ENCODE peak calls at places on chromosomes 11 and 22, in ten cellular contexts. One of them, this sample, is unnamed.
A peak's percentile ranks its signal among the peaks of the same experiment; 100 is the strongest.

GRCh38 chr22:39808087-39808486 is 85.5 kb downstream of the ENTHD1 start:
- DNase-seq in A549: peak; percentile 36
- DNase-seq in PC-3: peak; percentile 41
- DNase-seq in choroid plexus epithelial cell: peak; percentile 14
- DNase-seq in mesendoderm: peak; percentile 68
- DNase-seq in ascending aorta: no peak
- DNase-seq in epithelial cell of esophagus: peak; percentile 24
- DNase-seq in dorsolateral prefrontal cortex: no peak
- DNase-seq in lower lobe of right lung: no peak
- DNase-seq in tibial nerve: no peak
- DNase-seq in this sample: no peak

GRCh38 chr22:47474895-47475294 is 712.4 kb downstream of the TBC1D22A start:
- DNase-seq in A549: no peak
- DNase-seq in PC-3: no peak
- DNase-seq in choroid plexus epithelial cell: no peak
- DNase-seq in mesendoderm: no peak
- DNase-seq in ascending aorta: no peak
- DNase-seq in epithelial cell of esophagus: no peak
- DNase-seq in dorsolateral prefrontal cortex: no peak
- DNase-seq in lower lobe of right lung: no peak
- DNase-seq in tibial nerve: no peak
- DNase-seq in this sample: no peak

GRCh38 chr11:92111291-92111690 is 113.3 kb upstream of the FAT3 start:
- DNase-seq in A549: no peak
- DNase-seq in PC-3: peak; percentile 21
- DNase-seq in choroid plexus epithelial cell: no peak
- DNase-seq in mesendoderm: no peak
- DNase-seq in ascending aorta: no peak
- DNase-seq in epithelial cell of esophagus: peak; percentile 31
- DNase-seq in dorsolateral prefrontal cortex: no peak
- DNase-seq in lower lobe of right lung: no peak
- DNase-seq in tibial nerve: no peak
- DNase-seq in this sample: no peak

GRCh38 chr11:129637473-129637872 is 178.2 kb upstream of the TMEM45B start:
- DNase-seq in A549: peak; percentile 17
- DNase-seq in PC-3: peak; percentile 74
- DNase-seq in choroid plexus epithelial cell: peak; percentile 59
- DNase-seq in mesendoderm: no peak
- DNase-seq in ascending aorta: no peak
- DNase-seq in epithelial cell of esophagus: peak; percentile 88
- DNase-seq in dorsolateral prefrontal cortex: no peak
- DNase-seq in lower lobe of right lung: no peak
- DNase-seq in tibial nerve: no peak
- DNase-seq in this sample: no peak

GRCh38 chr22:28034760-28035401 is 115.8 kb upstream of the PITPNB start:
- DNase-seq in A549: no peak
- DNase-seq in PC-3: peak; percentile 38
- DNase-seq in choroid plexus epithelial cell: peak; percentile 69
- DNase-seq in mesendoderm: no peak
- DNase-seq in ascending aorta: no peak
- DNase-seq in epithelial cell of esophagus: peak; percentile 36
- DNase-seq in dorsolateral prefrontal cortex: peak; percentile 76
- DNase-seq in lower lobe of right lung: no peak
- DNase-seq in tibial nerve: peak; percentile 64
- DNase-seq in this sample: peak; percentile 88

GRCh38 chr11:90434858-90435257 is 212.0 kb upstream of the CHORDC1 start:
- DNase-seq in A549: peak; percentile 30
- DNase-seq in PC-3: peak; percentile 56
- DNase-seq in choroid plexus epithelial cell: peak; percentile 14
- DNase-seq in mesendoderm: peak; percentile 59
- DNase-seq in ascending aorta: no peak
- DNase-seq in epithelial cell of esophagus: peak; percentile 73
- DNase-seq in dorsolateral prefrontal cortex: no peak
- DNase-seq in lower lobe of right lung: no peak
- DNase-seq in tibial nerve: no peak
- DNase-seq in this sample: no peak

GRCh38 chr11:59644528-59644927 is 24.3 kb downstream of the PATL1 start:
- DNase-seq in A549: no peak
- DNase-seq in PC-3: no peak
- DNase-seq in choroid plexus epithelial cell: no peak
- DNase-seq in mesendoderm: no peak
- DNase-seq in ascending aorta: no peak
- DNase-seq in epithelial cell of esophagus: no peak
- DNase-seq in dorsolateral prefrontal cortex: no peak
- DNase-seq in lower lobe of right lung: no peak
- DNase-seq in tibial nerve: no peak
- DNase-seq in this sample: no peak

GRCh38 chr22:42959472-42960145 is 55.3 kb downstream of the PACSIN2 start:
- DNase-seq in A549: peak; percentile 79
- DNase-seq in PC-3: no peak
- DNase-seq in choroid plexus epithelial cell: peak; percentile 98
- DNase-seq in mesendoderm: peak; percentile 84
- DNase-seq in ascending aorta: no peak
- DNase-seq in epithelial cell of esophagus: peak; percentile 83
- DNase-seq in dorsolateral prefrontal cortex: no peak
- DNase-seq in lower lobe of right lung: no peak
- DNase-seq in tibial nerve: no peak
- DNase-seq in this sample: peak; percentile 63

GRCh38 chr22:44091021-44091721 is 67.1 kb downstream of the PARVB start:
- DNase-seq in A549: peak; percentile 22
- DNase-seq in PC-3: peak; percentile 26
- DNase-seq in choroid plexus epithelial cell: peak; percentile 56
- DNase-seq in mesendoderm: peak; percentile 47
- DNase-seq in ascending aorta: no peak
- DNase-seq in epithelial cell of esophagus: peak; percentile 46
- DNase-seq in dorsolateral prefrontal cortex: no peak
- DNase-seq in lower lobe of right lung: no peak
- DNase-seq in tibial nerve: no peak
- DNase-seq in this sample: no peak

GRCh38 chr11:1485504-1485885 is 1.1 kb downstream of the MOB2 start:
- DNase-seq in A549: no peak
- DNase-seq in PC-3: no peak
- DNase-seq in choroid plexus epithelial cell: no peak
- DNase-seq in mesendoderm: no peak
- DNase-seq in ascending aorta: no peak
- DNase-seq in epithelial cell of esophagus: no peak
- DNase-seq in dorsolateral prefrontal cortex: no peak
- DNase-seq in lower lobe of right lung: peak; percentile 38
- DNase-seq in tibial nerve: no peak
- DNase-seq in this sample: no peak

GRCh38 chr11:1484061-1484671 is 2.4 kb downstream of the MOB2 start:
- DNase-seq in A549: no peak
- DNase-seq in PC-3: no peak
- DNase-seq in choroid plexus epithelial cell: no peak
- DNase-seq in mesendoderm: no peak
- DNase-seq in ascending aorta: no peak
- DNase-seq in epithelial cell of esophagus: no peak
- DNase-seq in dorsolateral prefrontal cortex: no peak
- DNase-seq in lower lobe of right lung: peak; percentile 32
- DNase-seq in tibial nerve: no peak
- DNase-seq in this sample: no peak

GRCh38 chr11:1483445-1483961 is 3.1 kb downstream of the MOB2 start:
- DNase-seq in A549: no peak
- DNase-seq in PC-3: no peak
- DNase-seq in choroid plexus epithelial cell: no peak
- DNase-seq in mesendoderm: no peak
- DNase-seq in ascending aorta: no peak
- DNase-seq in epithelial cell of esophagus: no peak
- DNase-seq in dorsolateral prefrontal cortex: no peak
- DNase-seq in lower lobe of right lung: peak; percentile 23
- DNase-seq in tibial nerve: no peak
- DNase-seq in this sample: peak; percentile 33

GRCh38 chr11:1486054-1486825 is at the start of gene MOB2:
- DNase-seq in A549: no peak
- DNase-seq in PC-3: no peak
- DNase-seq in choroid plexus epithelial cell: peak; percentile 25
- DNase-seq in mesendoderm: no peak
- DNase-seq in ascending aorta: peak; percentile 7
- DNase-seq in epithelial cell of esophagus: no peak
- DNase-seq in dorsolateral prefrontal cortex: no peak
- DNase-seq in lower lobe of right lung: peak; percentile 63
- DNase-seq in tibial nerve: no peak
- DNase-seq in this sample: peak; percentile 71

DNA sequence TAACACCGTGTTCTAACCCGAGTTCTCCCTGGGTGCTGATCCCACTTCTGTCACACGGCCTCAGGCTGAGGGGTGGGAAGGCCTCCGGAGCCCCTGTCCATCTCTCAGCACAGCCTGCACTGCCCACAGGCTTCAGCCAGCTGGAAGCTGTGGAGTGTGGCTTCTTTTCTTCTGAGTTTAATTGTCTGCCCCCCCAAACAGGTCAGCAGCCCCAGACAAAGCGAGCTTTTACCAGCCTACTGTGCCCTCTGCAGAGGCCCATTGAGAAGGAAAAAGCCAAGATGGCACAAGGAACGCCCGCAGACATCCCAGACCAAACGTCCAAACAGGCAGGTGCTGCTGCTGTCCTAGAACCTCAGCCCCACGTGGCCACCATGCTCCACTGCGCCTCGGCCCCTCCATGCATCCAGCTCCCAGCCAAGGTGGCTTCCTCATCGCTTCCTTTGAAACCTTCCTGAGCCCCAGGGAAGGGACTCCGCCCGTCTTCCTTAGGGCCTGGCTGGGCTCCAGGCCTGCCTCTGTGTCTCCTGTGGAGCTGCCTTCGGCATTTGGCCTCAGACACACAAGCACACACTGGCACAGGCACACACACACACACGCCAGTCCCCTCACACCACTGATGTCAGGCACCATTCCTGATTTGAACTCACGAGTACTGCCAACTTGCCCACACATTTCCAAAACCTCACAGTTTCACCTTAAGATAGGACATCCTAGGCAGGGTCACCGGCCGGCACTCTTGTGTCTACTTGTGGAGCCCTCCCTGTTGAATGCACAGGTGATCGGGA is 1.7 kb downstream of the MOB2 start:
- DNase-seq in A549: no peak
- DNase-seq in PC-3: no peak
- DNase-seq in choroid plexus epithelial cell: no peak
- DNase-seq in mesendoderm: no peak
- DNase-seq in ascending aorta: no peak
- DNase-seq in epithelial cell of esophagus: no peak
- DNase-seq in dorsolateral prefrontal cortex: no peak
- DNase-seq in lower lobe of right lung: peak; percentile 34
- DNase-seq in tibial nerve: no peak
- DNase-seq in this sample: peak; percentile 41
- H3K4me3 ChIP-seq in A549: no peak overlapping the region
- H3K4me3 ChIP-seq in PC-3: no peak overlapping the region
- H3K4me3 ChIP-seq in choroid plexus epithelial cell: no peak overlapping the region
- H3K4me3 ChIP-seq in mesendoderm: no peak overlapping the region
- H3K4me3 ChIP-seq in ascending aorta: peak overlapping the region; percentile 62
- H3K4me3 ChIP-seq in epithelial cell of esophagus: no peak overlapping the region
- H3K4me3 ChIP-seq in dorsolateral prefrontal cortex: no peak overlapping the region
- H3K4me3 ChIP-seq in lower lobe of right lung: no peak overlapping the region
- H3K4me3 ChIP-seq in tibial nerve: no peak overlapping the region
- H3K4me3 ChIP-seq in this sample: peak overlapping the region; percentile 2

DNA sequence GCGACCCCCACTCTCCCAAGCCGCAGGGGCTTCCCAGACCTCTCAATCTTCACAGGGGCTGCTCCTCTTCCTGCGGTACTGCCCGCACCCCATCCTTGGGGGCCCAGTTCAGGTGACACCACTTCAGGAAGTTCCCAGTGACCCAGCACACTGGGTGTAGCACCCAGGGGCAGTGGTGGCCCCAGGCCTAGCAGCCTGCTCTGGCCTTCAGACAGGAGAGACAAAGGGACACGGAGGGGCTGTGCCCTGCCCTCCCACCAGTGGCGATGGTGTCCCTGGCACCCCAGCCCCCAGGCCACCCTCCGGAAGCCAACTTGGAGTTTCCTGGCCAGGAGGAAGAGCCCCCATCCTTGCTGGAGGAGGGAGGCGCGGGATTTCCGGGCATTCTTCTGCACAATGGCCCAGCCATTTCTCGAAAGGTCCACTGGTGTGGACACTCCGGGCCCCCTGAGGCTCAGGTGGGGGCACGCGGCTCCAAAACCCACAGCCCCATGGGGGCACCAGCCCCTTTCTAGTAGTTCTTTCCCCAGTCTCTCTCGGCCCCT is 978 bp upstream of the CLDN5 start:
- DNase-seq in A549: no peak
- DNase-seq in PC-3: no peak
- DNase-seq in choroid plexus epithelial cell: no peak
- DNase-seq in mesendoderm: no peak
- DNase-seq in ascending aorta: no peak
- DNase-seq in epithelial cell of esophagus: no peak
- DNase-seq in dorsolateral prefrontal cortex: no peak
- DNase-seq in lower lobe of right lung: no peak
- DNase-seq in tibial nerve: no peak
- DNase-seq in this sample: peak; percentile 72
- H3K4me3 ChIP-seq in A549: no peak overlapping the region
- H3K4me3 ChIP-seq in PC-3: no peak overlapping the region
- H3K4me3 ChIP-seq in choroid plexus epithelial cell: no peak overlapping the region
- H3K4me3 ChIP-seq in mesendoderm: no peak overlapping the region
- H3K4me3 ChIP-seq in ascending aorta: no peak overlapping the region
- H3K4me3 ChIP-seq in epithelial cell of esophagus: no peak overlapping the region
- H3K4me3 ChIP-seq in dorsolateral prefrontal cortex: peak overlapping the region; percentile 44
- H3K4me3 ChIP-seq in lower lobe of right lung: peak overlapping the region; percentile 61
- H3K4me3 ChIP-seq in tibial nerve: no peak overlapping the region
- H3K4me3 ChIP-seq in this sample: peak overlapping the region; percentile 70

DNA sequence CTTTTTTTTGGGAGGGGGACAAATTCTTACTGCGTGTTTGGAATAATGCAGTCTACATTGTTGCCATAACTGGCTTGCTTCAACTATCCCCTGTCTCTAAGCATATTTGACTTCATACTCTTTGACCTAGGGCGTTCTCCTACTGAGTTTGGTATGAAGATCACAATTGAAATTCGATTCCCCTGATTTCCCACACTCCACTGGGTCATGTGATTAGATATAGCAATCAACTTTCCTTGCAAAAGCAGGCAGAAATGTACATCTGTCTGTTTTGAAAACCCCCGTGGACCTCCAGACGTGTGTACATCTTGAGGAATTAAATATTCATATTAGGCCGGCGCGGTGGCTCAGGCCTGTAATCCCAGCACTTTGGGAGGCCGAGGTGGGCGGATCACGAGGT is 13.8 kb upstream of the CARD18 start:
- DNase-seq in A549: no peak
- DNase-seq in PC-3: no peak
- DNase-seq in choroid plexus epithelial cell: peak; percentile 90
- DNase-seq in mesendoderm: no peak
- DNase-seq in ascending aorta: no peak
- DNase-seq in epithelial cell of esophagus: no peak
- DNase-seq in dorsolateral prefrontal cortex: no peak
- DNase-seq in lower lobe of right lung: no peak
- DNase-seq in tibial nerve: no peak
- DNase-seq in this sample: no peak
- H3K4me3 ChIP-seq in A549: no peak overlapping the region
- H3K4me3 ChIP-seq in PC-3: no peak overlapping the region
- H3K4me3 ChIP-seq in choroid plexus epithelial cell: no peak overlapping the region
- H3K4me3 ChIP-seq in mesendoderm: no peak overlapping the region
- H3K4me3 ChIP-seq in ascending aorta: no peak overlapping the region
- H3K4me3 ChIP-seq in epithelial cell of esophagus: no peak overlapping the region
- H3K4me3 ChIP-seq in dorsolateral prefrontal cortex: no peak overlapping the region
- H3K4me3 ChIP-seq in lower lobe of right lung: no peak overlapping the region
- H3K4me3 ChIP-seq in tibial nerve: no peak overlapping the region
- H3K4me3 ChIP-seq in this sample: no peak overlapping the region

DNA sequence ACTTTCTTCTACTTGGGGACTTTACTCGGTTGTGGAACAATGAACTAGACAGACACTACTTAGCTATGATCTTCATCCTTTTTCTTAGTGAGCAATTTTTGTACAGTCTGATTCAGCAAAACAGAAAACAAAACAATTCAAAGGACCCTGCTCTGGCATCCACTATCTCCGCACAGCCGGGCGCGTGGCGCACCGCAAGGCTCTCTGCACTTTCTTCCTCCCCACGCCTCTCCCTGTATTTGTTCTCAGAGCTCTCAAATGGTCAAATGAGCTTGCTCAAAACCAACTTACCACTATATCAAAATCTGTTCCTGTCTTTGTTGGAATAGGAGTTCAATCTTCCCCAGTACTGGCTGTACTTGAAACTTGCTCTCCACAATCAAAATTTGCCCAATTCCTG is 7.4 kb downstream of the EEF1G start:
- DNase-seq in A549: no peak
- DNase-seq in PC-3: no peak
- DNase-seq in choroid plexus epithelial cell: no peak
- DNase-seq in mesendoderm: no peak
- DNase-seq in ascending aorta: no peak
- DNase-seq in epithelial cell of esophagus: no peak
- DNase-seq in dorsolateral prefrontal cortex: no peak
- DNase-seq in lower lobe of right lung: no peak
- DNase-seq in tibial nerve: no peak
- DNase-seq in this sample: no peak
- H3K4me3 ChIP-seq in A549: no peak overlapping the region
- H3K4me3 ChIP-seq in PC-3: no peak overlapping the region
- H3K4me3 ChIP-seq in choroid plexus epithelial cell: no peak overlapping the region
- H3K4me3 ChIP-seq in mesendoderm: no peak overlapping the region
- H3K4me3 ChIP-seq in ascending aorta: no peak overlapping the region
- H3K4me3 ChIP-seq in epithelial cell of esophagus: no peak overlapping the region
- H3K4me3 ChIP-seq in dorsolateral prefrontal cortex: no peak overlapping the region
- H3K4me3 ChIP-seq in lower lobe of right lung: no peak overlapping the region
- H3K4me3 ChIP-seq in tibial nerve: no peak overlapping the region
- H3K4me3 ChIP-seq in this sample: no peak overlapping the region